ENCODE peak calls at places on chromosomes 1 and 21, in seven cellular contexts. C is HepG2, F is K562, N is GM12878, O is stomach, M is transverse colon, T is H1. J is an unnamed sample.

GRCh38 chr1:38025233-38025632 is 12.7 kb downstream of the UTP11 start:
- DNase-seq in M (no peak), T (no peak), O (no peak), F (no peak), N (no peak), C (no peak), J (no peak)

GRCh38 chr1:180921386-180921785 is 8.7 kb downstream of the KIAA1614 start:
- DNase-seq in N (no peak), O (no peak), C (no peak), T (no peak), F (no peak), M (no peak), J (no peak)

GRCh38 chr21:25639922-25640670 is 1.0 kb downstream of the JAM2 start:
- DNase-seq in M (no peak), F (no peak), N (no peak), O (no peak), C (no peak), T (no peak), J (peak)

GRCh38 chr1:241531195-241532172 is 694 bp upstream of the KMO start:
- DNase-seq in M (no peak), N (peak), C (peak), F (peak), O (no peak), T (no peak), J (no peak)

GRCh38 chr1:102772831-102773230 is 335.5 kb downstream of the COL11A1 start:
- DNase-seq in F (no peak), C (no peak), N (no peak), M (no peak), O (no peak), T (no peak), J (no peak)

GRCh38 chr1:95407864-95408291 is 173.9 kb downstream of the RWDD3 start:
- DNase-seq in T (peak), C (no peak), N (no peak), O (no peak), F (no peak), M (no peak), J (no peak)

GRCh38 chr1:97877307-97877706 is 43.5 kb downstream of the DPYD start:
- DNase-seq in N (no peak), M (no peak), O (no peak), C (no peak), F (no peak), T (no peak), J (no peak)

GRCh38 chr21:31182231-31183129 is 144.2 kb upstream of the KRTAP19-8 start:
- DNase-seq in M (no peak), C (no peak), F (no peak), T (no peak), O (no peak), N (no peak), J (no peak)

GRCh38 chr1:61851849-61852692 is 109.8 kb downstream of the PATJ start:
- DNase-seq in C (peak), M (no peak), T (no peak), O (no peak), F (peak), N (no peak), J (no peak)

GRCh38 chr1:6300342-6301141 is 39.6 kb upstream of the GPR153 start:
- DNase-seq in M (peak), O (peak), F (no peak), C (no peak), N (no peak), T (no peak), J (no peak)

GRCh38 chr1:171674443-171675405 is 22.2 kb upstream of the MYOC start:
- DNase-seq in O (no peak), M (no peak), T (no peak), C (no peak), N (no peak), F (no peak), J (no peak)

GRCh38 chr1:9768983-9769382 is 54.8 kb downstream of the CLSTN1 start:
- DNase-seq in M (no peak), N (no peak), O (no peak), C (no peak), T (no peak), F (no peak), J (peak)

GRCh38 chr1:197731449-197731848 is 43.8 kb downstream of the DENND1B start:
- DNase-seq in C (no peak), N (no peak), F (no peak), T (no peak), O (no peak), M (no peak), J (no peak)

GRCh38 chr21:42312626-42313104 is 2.5 kb downstream of the TFF3 start:
- DNase-seq in M (no peak), O (no peak), C (no peak), F (no peak), T (no peak), N (no peak), J (no peak)

GRCh38 chr1:23867542-23867952 is 543 bp downstream of the FUCA1 start:
- DNase-seq in F (peak), N (no peak), T (no peak), C (no peak), O (no peak), M (no peak), J (no peak)

GRCh38 chr1:184056921-184057496 is 5.5 kb downstream of the TSEN15 start:
- DNase-seq in C (no peak), M (no peak), O (no peak), F (no peak), T (no peak), N (no peak), J (no peak)

GRCh38 chr21:45931397-45931969 is 50.1 kb upstream of the COL6A1 start:
- DNase-seq in N (no peak), T (no peak), O (no peak), C (no peak), F (no peak), M (no peak), J (no peak)

GRCh38 chr1:18326171-18326950 is 154.4 kb upstream of the KLHDC7A start:
- DNase-seq in F (no peak), M (no peak), C (no peak), O (no peak), T (no peak), N (no peak), J (no peak)

GRCh38 chr1:154696001-154696400 is 88.0 kb upstream of the ADAR start:
- DNase-seq in M (no peak), N (no peak), C (no peak), T (no peak), O (no peak), F (no peak), J (no peak)

GRCh38 chr1:228307218-228308023 is 99.2 kb downstream of the TRIM11 start:
- DNase-seq in M (no peak), T (no peak), N (no peak), F (no peak), C (no peak), O (peak), J (no peak)

GRCh38 chr21:45894107-45894810 is 87.3 kb upstream of the COL6A1 start:
- DNase-seq in N (no peak), O (no peak), M (peak), T (no peak), C (no peak), F (no peak), J (peak)

GRCh38 chr21:45549670-45550463 is 7.6 kb upstream of the SLC19A1 start:
- DNase-seq in N (peak), M (no peak), C (no peak), O (no peak), T (no peak), F (no peak), J (peak)

GRCh38 chr21:41119901-41120300 is 48.1 kb upstream of the BACE2 start:
- DNase-seq in F (no peak), C (no peak), T (no peak), M (no peak), N (no peak), O (no peak), J (no peak)

GRCh38 chr1:181317261-181317924 is 165.9 kb upstream of the CACNA1E start:
- DNase-seq in O (no peak), C (no peak), F (no peak), M (no peak), N (no peak), T (no peak), J (no peak)

GRCh38 chr1:240415532-240415931 is 196.4 kb downstream of the GREM2 start:
- DNase-seq in M (no peak), O (no peak), N (no peak), T (no peak), F (no peak), C (no peak), J (no peak)

GRCh38 chr1:110203021-110203661 is 7.0 kb upstream of the KCNC4 start:
- DNase-seq in C (peak), F (peak), O (peak), M (peak), T (no peak), N (peak), J (no peak)

GRCh38 chr1:81467433-81467832 is 333.3 kb upstream of the ADGRL2 start:
- DNase-seq in M (no peak), N (no peak), C (no peak), F (no peak), T (no peak), O (no peak), J (no peak)

GRCh38 chr21:36792505-36792967 is 93.6 kb downstream of the SIM2 start:
- DNase-seq in M (no peak), O (no peak), N (no peak), C (no peak), T (no peak), F (no peak), J (no peak)

GRCh38 chr1:201982923-201983805 is 716 bp downstream of the RNPEP start:
- DNase-seq in O (peak), T (no peak), N (no peak), M (peak), C (peak), F (peak), J (peak)
- TF ChIP-seq CTCF in O (peak), T (no peak), N (peak), M (peak), C (peak), F (peak), J (peak)

GRCh38 chr21:44297525-44298290 is 2.1 kb upstream of the PFKL start:
- DNase-seq in C (peak), F (peak), T (peak), N (peak), O (peak), M (peak), J (peak)
- TF ChIP-seq POLR2AphosphoS5 in C (no peak), F (no peak), T (no peak), N (no peak), O (no peak), M (no peak), J (peak)

DNA sequence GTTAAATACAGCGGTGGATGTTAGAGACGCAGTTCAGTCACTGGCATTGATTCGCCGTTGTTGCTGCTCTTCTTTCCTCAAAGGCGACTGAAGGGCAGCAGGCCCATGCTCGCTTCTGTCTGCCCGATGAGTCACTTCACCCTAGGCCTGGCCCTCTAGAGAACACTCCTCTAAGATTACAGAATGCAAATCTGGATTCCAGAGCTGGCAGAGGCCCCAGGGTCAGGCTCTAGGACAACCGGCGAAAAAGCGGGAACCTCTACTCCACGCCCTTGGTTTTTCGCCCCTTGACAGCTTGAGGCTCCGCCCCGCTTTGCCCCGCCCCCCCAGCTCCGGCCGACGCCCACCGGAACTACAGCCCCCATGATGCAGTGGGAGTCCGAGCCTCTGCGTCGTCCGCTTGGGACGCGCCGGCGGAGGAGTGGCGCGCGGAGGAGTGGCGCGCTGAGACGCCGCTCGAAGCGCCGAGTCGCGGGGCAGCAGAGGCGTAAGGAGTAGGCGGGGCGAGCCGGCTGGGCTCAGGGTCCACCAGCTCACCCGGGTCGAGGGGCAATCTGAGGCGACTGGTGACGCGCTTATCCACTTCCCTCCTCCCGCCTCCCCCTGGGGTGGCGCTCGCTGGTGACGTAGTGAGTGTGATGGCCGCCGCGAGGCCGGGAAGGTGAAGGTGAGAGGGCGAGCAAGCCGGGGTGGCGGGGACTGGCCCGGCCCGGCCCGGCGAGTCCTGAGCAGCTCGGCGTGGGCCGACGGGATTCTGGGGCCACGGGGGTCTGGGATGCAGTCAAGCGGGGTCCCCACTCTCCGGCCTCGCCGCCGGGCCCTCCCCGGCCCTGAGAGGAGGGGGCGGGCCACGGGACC is at the start of gene MFN2:
- DNase-seq in T (peak), C (peak), O (peak), N (peak), F (peak), M (peak), J (peak)
- TF ChIP-seq EP300 in T (peak), C (peak), O (peak), N (no peak), F (no peak), M (peak), J (no peak)

GRCh38 chr1:161313554-161314200 is 504 bp upstream of the SDHC start:
- DNase-seq in C (peak), N (no peak), F (no peak), M (no peak), O (no peak), T (no peak), J (no peak)

GRCh38 chr1:161309868-161310267 is at the start of gene MPZ:
- DNase-seq in C (peak), N (no peak), M (no peak), T (no peak), O (no peak), F (no peak), J (no peak)

GRCh38 chr1:161311595-161312181 is 1.9 kb upstream of the MPZ start:
- DNase-seq in M (no peak), C (peak), T (no peak), F (no peak), O (no peak), N (no peak), J (no peak)

GRCh38 chr1:161314201-161314981 is at the start of gene SDHC:
- DNase-seq in N (no peak), T (peak), M (peak), C (peak), F (peak), O (peak), J (peak)
- TF ChIP-seq CTCF in N (peak), T (peak), M (peak), C (peak), F (peak), O (no peak), J (no peak)

GRCh38 chr21:34997295-34997694 is 51.8 kb downstream of the RUNX1 start:
- DNase-seq in T (no peak), F (peak), O (no peak), N (no peak), M (no peak), C (no peak), J (no peak)

GRCh38 chr21:34996304-34997081 is 52.6 kb downstream of the RUNX1 start:
- DNase-seq in F (peak), M (no peak), O (no peak), N (no peak), T (no peak), C (no peak), J (peak)

GRCh38 chr21:35002879-35003722 is 46.0 kb downstream of the RUNX1 start:
- DNase-seq in M (no peak), N (no peak), O (no peak), T (no peak), F (no peak), C (no peak), J (no peak)

GRCh38 chr21:34995979-34996303 is 53.2 kb downstream of the RUNX1 start:
- DNase-seq in N (no peak), O (no peak), T (no peak), F (no peak), C (no peak), M (no peak), J (no peak)

DNA sequence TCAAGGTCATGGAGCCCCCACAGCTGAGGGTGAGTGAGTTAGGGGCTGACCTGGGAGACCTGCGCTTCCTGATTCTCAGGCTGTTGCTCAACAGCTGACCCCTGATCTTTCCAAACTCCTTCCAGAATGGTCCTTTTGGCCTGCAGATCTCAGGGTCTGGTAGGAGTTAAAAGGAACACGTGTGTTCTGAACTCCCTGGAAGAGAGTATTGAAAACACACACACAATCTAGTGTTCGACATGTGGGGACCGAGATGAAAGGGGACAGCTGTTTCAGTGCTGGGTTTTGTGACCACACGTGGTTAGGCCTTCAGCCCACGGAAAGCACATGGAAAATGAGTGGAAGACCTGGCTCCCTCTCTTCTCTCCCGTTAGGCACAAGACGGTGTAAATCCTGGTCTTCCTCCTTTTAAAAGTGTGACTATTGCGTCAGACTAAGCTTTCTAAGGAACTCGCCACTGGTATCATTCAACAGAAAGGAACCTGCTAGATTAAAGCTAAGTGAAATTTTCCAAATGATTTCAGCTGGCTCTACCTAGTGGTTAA is 49.6 kb downstream of the RUNX1 start:
- DNase-seq in C (no peak), T (no peak), M (no peak), O (no peak), N (no peak), F (no peak), J (no peak)
- TF ChIP-seq POLR2AphosphoS5 in C (no peak), T (no peak), M (no peak), O (no peak), N (no peak), F (no peak), J (no peak)

GRCh38 chr1:219517031-219517430 is 95.9 kb downstream of the ZC3H11B start:
- DNase-seq in N (no peak), T (no peak), M (no peak), C (no peak), O (no peak), F (no peak), J (no peak)

GRCh38 chr1:219514728-219515127 is 98.2 kb downstream of the ZC3H11B start:
- DNase-seq in M (no peak), N (no peak), C (no peak), F (no peak), O (no peak), T (no peak), J (no peak)

GRCh38 chr1:219518906-219519248 is 94.0 kb downstream of the ZC3H11B start:
- DNase-seq in M (no peak), O (no peak), N (no peak), C (no peak), F (no peak), T (no peak), J (no peak)

GRCh38 chr1:219521325-219521724 is 91.6 kb downstream of the ZC3H11B start:
- DNase-seq in N (no peak), O (no peak), M (no peak), T (no peak), C (no peak), F (no peak), J (no peak)

DNA sequence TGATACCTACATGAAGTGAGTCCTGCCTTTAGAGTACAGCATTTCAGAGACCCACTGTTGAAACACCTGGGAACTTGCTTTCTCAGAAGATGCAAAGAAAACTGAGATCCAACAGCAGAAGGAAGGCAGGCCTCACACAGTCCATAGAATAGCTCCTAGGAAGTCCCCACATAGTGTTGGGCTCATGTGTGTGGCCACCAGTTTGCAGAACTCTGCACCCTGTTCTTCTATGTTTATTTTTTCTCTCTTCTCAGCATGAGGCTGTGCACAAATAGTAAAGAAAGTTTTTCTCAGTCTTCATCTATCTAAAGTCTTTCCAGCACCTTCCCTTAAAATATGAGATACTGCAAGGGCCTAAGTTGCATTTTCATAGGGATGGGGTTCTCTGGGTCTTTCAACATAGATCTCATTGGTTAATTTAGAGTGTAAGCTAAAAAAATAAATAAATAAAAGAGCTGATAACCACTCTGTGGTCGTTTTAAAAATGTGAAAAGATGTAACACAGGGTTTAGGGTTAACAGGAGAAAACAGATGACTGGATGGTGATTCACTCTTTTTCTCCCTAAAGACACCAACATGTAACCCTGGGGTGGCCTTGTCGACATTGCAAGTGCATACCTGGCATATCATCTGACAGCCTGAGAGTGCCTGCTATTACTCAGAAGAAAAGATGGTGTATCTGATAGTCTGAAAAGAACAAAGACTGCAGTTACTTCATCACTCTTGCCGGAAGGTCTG is 94.6 kb downstream of the ZC3H11B start:
- DNase-seq in O (no peak), T (no peak), N (no peak), C (no peak), M (no peak), F (no peak), J (no peak)
- TF ChIP-seq EP300 in O (no peak), T (no peak), N (no peak), C (no peak), M (no peak), F (no peak), J (no peak)

GRCh38 chr1:14804626-14805025 is 206.1 kb downstream of the KAZN start:
- DNase-seq in N (no peak), C (no peak), T (peak), M (no peak), O (no peak), F (peak), J (no peak)
- TF ChIP-seq CTCF in N (peak), C (peak), T (peak), M (no peak), O (no peak), F (peak), J (no peak)

DNA sequence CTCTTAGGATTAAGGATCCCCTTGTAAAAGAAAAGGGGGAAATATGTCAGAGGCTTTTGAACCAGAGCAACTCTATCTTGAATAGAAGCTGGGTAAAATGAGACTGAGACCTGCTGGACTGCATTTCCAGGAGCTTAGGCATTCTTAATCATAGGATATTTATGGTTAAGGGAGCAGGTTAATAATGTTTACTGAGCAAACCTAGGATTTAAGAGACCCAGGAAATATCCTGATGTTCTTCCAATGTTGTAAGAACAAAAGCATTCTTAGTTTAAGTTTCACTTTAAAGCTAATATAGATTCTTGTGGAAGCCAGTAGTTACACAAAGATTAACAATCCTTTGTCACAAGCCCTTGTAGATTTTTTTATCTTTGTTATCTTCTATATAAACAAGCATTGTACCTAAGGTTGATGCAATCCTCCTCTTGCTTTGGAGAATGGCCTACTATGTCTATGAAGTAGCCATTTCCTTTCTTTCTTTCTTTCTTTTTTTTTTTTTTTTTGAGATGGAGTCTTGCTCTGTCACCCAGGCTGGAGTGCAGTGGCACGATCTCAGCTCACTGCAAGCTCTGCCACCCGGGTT is 570.2 kb upstream of the BEND5 start:
- DNase-seq in C (no peak), T (no peak), O (no peak), N (no peak), F (no peak), M (no peak), J (no peak)
- TF ChIP-seq POLR2AphosphoS5 in C (no peak), T (no peak), O (peak), N (no peak), F (no peak), M (no peak), J (no peak)